ENCODE peak calls at places on chromosomes 2 and 18, in nine cellular contexts. One of them, this sample, is unnamed. For H3K4me1, the result is how much of the 10 kb centered on the place peaks cover.

GRCh38 chr2:109053716-109054115 is 64.7 kb upstream of the EDAR start:
- DNase-seq in uterus: no peak
- DNase-seq in right cardiac atrium: no peak
- DNase-seq in sigmoid colon: no peak
- DNase-seq in A549: no peak
- DNase-seq in H1: no peak
- DNase-seq in neuronal stem cell: no peak
- DNase-seq in cardiac muscle cell: no peak
- DNase-seq in mucosa of descending colon: no peak
- DNase-seq in this sample: no peak

GRCh38 chr2:47237375-47238357 is 82.6 kb upstream of the STPG4 start:
- DNase-seq in cardiac muscle cell: peak
- DNase-seq in right cardiac atrium: peak
- DNase-seq in A549: no peak
- DNase-seq in mucosa of descending colon: no peak
- DNase-seq in neuronal stem cell: no peak
- DNase-seq in uterus: peak
- DNase-seq in sigmoid colon: no peak
- DNase-seq in H1: peak
- DNase-seq in this sample: no peak

GRCh38 chr2:184596819-184597411 is 1.4 kb upstream of the ZNF804A start:
- DNase-seq in H1: no peak
- DNase-seq in neuronal stem cell: peak
- DNase-seq in mucosa of descending colon: no peak
- DNase-seq in sigmoid colon: no peak
- DNase-seq in uterus: no peak
- DNase-seq in right cardiac atrium: no peak
- DNase-seq in A549: no peak
- DNase-seq in cardiac muscle cell: peak
- DNase-seq in this sample: no peak

GRCh38 chr2:169579044-169579443 is 5.1 kb upstream of the PPIG start:
- DNase-seq in cardiac muscle cell: no peak
- DNase-seq in right cardiac atrium: no peak
- DNase-seq in sigmoid colon: no peak
- DNase-seq in neuronal stem cell: no peak
- DNase-seq in A549: no peak
- DNase-seq in H1: no peak
- DNase-seq in mucosa of descending colon: no peak
- DNase-seq in uterus: no peak
- DNase-seq in this sample: no peak

GRCh38 chr2:217394510-217395351 is 534.9 kb upstream of the TNP1 start:
- DNase-seq in right cardiac atrium: no peak
- DNase-seq in uterus: no peak
- DNase-seq in H1: no peak
- DNase-seq in mucosa of descending colon: no peak
- DNase-seq in neuronal stem cell: no peak
- DNase-seq in sigmoid colon: no peak
- DNase-seq in A549: no peak
- DNase-seq in cardiac muscle cell: peak
- DNase-seq in this sample: no peak

GRCh38 chr18:11906181-11906580 is 1.9 kb downstream of the MPPE1 start:
- DNase-seq in right cardiac atrium: no peak
- DNase-seq in sigmoid colon: no peak
- DNase-seq in neuronal stem cell: no peak
- DNase-seq in cardiac muscle cell: no peak
- DNase-seq in mucosa of descending colon: no peak
- DNase-seq in A549: no peak
- DNase-seq in uterus: no peak
- DNase-seq in H1: no peak
- DNase-seq in this sample: no peak

GRCh38 chr2:86065512-86065911 is 40.2 kb downstream of the POLR1A start:
- DNase-seq in mucosa of descending colon: no peak
- DNase-seq in cardiac muscle cell: peak
- DNase-seq in sigmoid colon: no peak
- DNase-seq in right cardiac atrium: no peak
- DNase-seq in H1: no peak
- DNase-seq in A549: no peak
- DNase-seq in uterus: no peak
- DNase-seq in neuronal stem cell: no peak
- DNase-seq in this sample: no peak

GRCh38 chr2:66570471-66570870 is 135.5 kb downstream of the MEIS1 start:
- DNase-seq in right cardiac atrium: no peak
- DNase-seq in mucosa of descending colon: no peak
- DNase-seq in neuronal stem cell: no peak
- DNase-seq in uterus: no peak
- DNase-seq in H1: no peak
- DNase-seq in sigmoid colon: no peak
- DNase-seq in cardiac muscle cell: no peak
- DNase-seq in A549: no peak
- DNase-seq in this sample: no peak

GRCh38 chr2:127386246-127386645 is 1.5 kb downstream of the MAP3K2 start:
- DNase-seq in H1: no peak
- DNase-seq in cardiac muscle cell: peak
- DNase-seq in uterus: no peak
- DNase-seq in mucosa of descending colon: no peak
- DNase-seq in right cardiac atrium: no peak
- DNase-seq in A549: no peak
- DNase-seq in neuronal stem cell: no peak
- DNase-seq in sigmoid colon: no peak
- DNase-seq in this sample: no peak

GRCh38 chr18:48623468-48624220 is 84.8 kb downstream of the CTIF start:
- DNase-seq in H1: no peak
- DNase-seq in A549: no peak
- DNase-seq in sigmoid colon: no peak
- DNase-seq in right cardiac atrium: no peak
- DNase-seq in neuronal stem cell: no peak
- DNase-seq in cardiac muscle cell: peak
- DNase-seq in uterus: no peak
- DNase-seq in mucosa of descending colon: no peak
- DNase-seq in this sample: no peak

GRCh38 chr2:169363027-169363569 is 764 bp upstream of the LRP2 start:
- DNase-seq in A549: no peak
- DNase-seq in right cardiac atrium: no peak
- DNase-seq in uterus: no peak
- DNase-seq in mucosa of descending colon: no peak
- DNase-seq in neuronal stem cell: peak
- DNase-seq in H1: no peak
- DNase-seq in sigmoid colon: no peak
- DNase-seq in cardiac muscle cell: peak
- DNase-seq in this sample: no peak

GRCh38 chr2:154264024-154264423 is 392.3 kb downstream of the GALNT13 start:
- DNase-seq in neuronal stem cell: no peak
- DNase-seq in right cardiac atrium: no peak
- DNase-seq in A549: peak
- DNase-seq in cardiac muscle cell: no peak
- DNase-seq in mucosa of descending colon: no peak
- DNase-seq in sigmoid colon: no peak
- DNase-seq in uterus: no peak
- DNase-seq in H1: no peak
- DNase-seq in this sample: no peak

GRCh38 chr2:76039505-76039904 is 328.8 kb upstream of the GCFC2 start:
- DNase-seq in sigmoid colon: no peak
- DNase-seq in mucosa of descending colon: no peak
- DNase-seq in uterus: no peak
- DNase-seq in right cardiac atrium: no peak
- DNase-seq in neuronal stem cell: no peak
- DNase-seq in H1: no peak
- DNase-seq in cardiac muscle cell: no peak
- DNase-seq in A549: no peak
- DNase-seq in this sample: no peak

GRCh38 chr18:79585395-79586370 is 93.9 kb upstream of the CTDP1 start:
- DNase-seq in mucosa of descending colon: no peak
- DNase-seq in sigmoid colon: peak
- DNase-seq in cardiac muscle cell: no peak
- DNase-seq in uterus: peak
- DNase-seq in H1: no peak
- DNase-seq in A549: no peak
- DNase-seq in right cardiac atrium: no peak
- DNase-seq in neuronal stem cell: no peak
- DNase-seq in this sample: peak

GRCh38 chr2:13050764-13051163 is 334.0 kb downstream of the TRIB2 start:
- DNase-seq in sigmoid colon: no peak
- DNase-seq in A549: no peak
- DNase-seq in mucosa of descending colon: no peak
- DNase-seq in cardiac muscle cell: peak
- DNase-seq in uterus: no peak
- DNase-seq in H1: no peak
- DNase-seq in right cardiac atrium: no peak
- DNase-seq in neuronal stem cell: no peak
- DNase-seq in this sample: no peak

GRCh38 chr18:79515944-79516351 is 120.2 kb downstream of the NFATC1 start:
- DNase-seq in mucosa of descending colon: no peak
- DNase-seq in right cardiac atrium: no peak
- DNase-seq in neuronal stem cell: no peak
- DNase-seq in uterus: no peak
- DNase-seq in cardiac muscle cell: peak
- DNase-seq in A549: no peak
- DNase-seq in H1: no peak
- DNase-seq in sigmoid colon: peak
- DNase-seq in this sample: peak

DNA sequence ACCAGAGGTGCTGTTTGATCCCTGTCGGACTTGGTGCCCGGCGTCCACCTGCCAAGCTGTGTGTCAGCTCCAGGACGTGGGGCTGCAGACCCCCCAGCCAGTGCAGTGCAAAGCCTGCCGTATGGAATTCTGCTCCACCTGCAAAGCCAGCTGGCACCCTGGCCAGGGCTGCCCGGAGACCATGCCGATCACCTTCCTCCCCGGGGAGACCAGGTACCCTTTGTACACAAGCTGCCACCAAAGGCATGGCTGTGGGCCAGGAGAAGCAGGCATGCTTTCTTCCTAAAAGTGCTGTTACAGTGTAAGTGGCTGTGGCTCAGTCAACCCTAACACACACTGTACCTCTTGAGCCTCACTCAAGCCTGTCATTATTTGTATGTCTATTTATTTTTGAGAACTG is 103.3 kb downstream of the RNF144A start:
- DNase-seq in uterus: no peak
- DNase-seq in sigmoid colon: no peak
- DNase-seq in A549: no peak
- DNase-seq in H1: no peak
- DNase-seq in cardiac muscle cell: no peak
- DNase-seq in mucosa of descending colon: no peak
- DNase-seq in right cardiac atrium: no peak
- DNase-seq in neuronal stem cell: no peak
- DNase-seq in this sample: peak
- H3K4me1 ChIP-seq in uterus: under half
- H3K4me1 ChIP-seq in sigmoid colon: under half
- H3K4me1 ChIP-seq in A549: under half
- H3K4me1 ChIP-seq in H1: under half
- H3K4me1 ChIP-seq in cardiac muscle cell: under half
- H3K4me1 ChIP-seq in mucosa of descending colon: under half
- H3K4me1 ChIP-seq in right cardiac atrium: under half
- H3K4me1 ChIP-seq in neuronal stem cell: under half
- H3K4me1 ChIP-seq in this sample: under half

DNA sequence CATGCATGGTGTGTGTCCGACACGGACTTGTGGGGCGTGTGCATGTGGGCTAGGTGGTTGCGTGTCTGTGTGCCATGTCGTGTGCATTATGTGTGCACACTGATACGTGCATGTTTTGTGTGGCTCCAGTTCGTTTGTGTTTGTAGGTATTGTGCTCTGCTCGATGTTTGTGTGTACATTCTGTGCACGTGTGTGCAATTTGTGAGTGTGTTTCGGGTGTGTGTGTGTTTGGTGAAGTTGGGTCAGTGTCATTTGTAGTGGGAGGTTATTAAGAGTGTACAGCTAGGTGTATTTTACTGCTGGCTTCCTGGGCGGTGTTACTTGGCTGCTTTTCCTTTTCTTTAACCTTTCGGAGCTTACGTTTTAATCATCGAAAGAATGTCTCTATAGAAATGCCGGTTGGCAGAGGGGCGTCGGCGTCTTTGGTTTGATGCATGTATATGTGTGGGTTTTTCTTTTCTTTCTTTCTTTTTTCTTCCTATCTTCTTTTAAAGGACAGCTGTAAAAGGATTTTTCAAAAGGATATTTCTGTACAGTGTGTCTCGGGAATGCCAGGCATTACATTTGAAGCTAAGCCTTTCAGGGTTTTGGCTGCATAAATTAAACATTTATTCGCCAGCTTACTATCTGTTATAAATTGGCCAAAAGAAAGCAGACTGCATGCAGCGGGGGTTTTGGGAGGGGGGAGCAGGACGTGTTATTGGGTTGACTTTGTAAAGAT is 1.3 kb downstream of the ASXL3 start:
- DNase-seq in H1: no peak
- DNase-seq in sigmoid colon: no peak
- DNase-seq in mucosa of descending colon: no peak
- DNase-seq in cardiac muscle cell: no peak
- DNase-seq in A549: no peak
- DNase-seq in neuronal stem cell: peak
- DNase-seq in right cardiac atrium: no peak
- DNase-seq in uterus: no peak
- DNase-seq in this sample: no peak
- H3K4me3 ChIP-seq in H1: peak
- H3K4me3 ChIP-seq in sigmoid colon: peak
- H3K4me3 ChIP-seq in mucosa of descending colon: peak
- H3K4me3 ChIP-seq in cardiac muscle cell: peak
- H3K4me3 ChIP-seq in A549: no peak
- H3K4me3 ChIP-seq in neuronal stem cell: peak
- H3K4me3 ChIP-seq in right cardiac atrium: peak
- H3K4me3 ChIP-seq in uterus: peak
- H3K4me3 ChIP-seq in this sample: peak

DNA sequence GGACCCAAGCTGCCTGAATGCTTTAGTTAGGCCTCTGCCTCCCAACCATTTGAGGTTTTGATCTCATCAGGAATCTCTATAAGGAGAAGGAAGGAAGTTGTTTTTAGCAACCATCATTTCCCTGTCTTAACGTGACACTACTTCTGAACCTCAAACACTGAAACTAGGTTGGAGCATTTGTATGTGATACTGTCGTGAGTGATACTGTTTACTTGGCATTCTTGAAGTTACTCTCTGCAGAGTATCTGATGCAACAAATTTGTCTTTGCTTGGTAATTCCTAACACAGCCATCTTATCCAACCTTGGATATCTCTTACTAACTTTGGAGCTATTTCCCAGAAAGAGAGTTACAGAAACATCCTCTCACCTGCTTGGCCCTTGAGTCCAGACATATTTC is 22.1 kb downstream of the TTLL4 start:
- DNase-seq in sigmoid colon: no peak
- DNase-seq in cardiac muscle cell: peak
- DNase-seq in neuronal stem cell: no peak
- DNase-seq in uterus: no peak
- DNase-seq in mucosa of descending colon: no peak
- DNase-seq in right cardiac atrium: no peak
- DNase-seq in H1: no peak
- DNase-seq in A549: no peak
- DNase-seq in this sample: no peak
- H3K4me1 ChIP-seq in sigmoid colon: under half
- H3K4me1 ChIP-seq in cardiac muscle cell: under half
- H3K4me1 ChIP-seq in neuronal stem cell: under half
- H3K4me1 ChIP-seq in uterus: under half
- H3K4me1 ChIP-seq in mucosa of descending colon: under half
- H3K4me1 ChIP-seq in right cardiac atrium: under half
- H3K4me1 ChIP-seq in H1: under half
- H3K4me1 ChIP-seq in A549: under half
- H3K4me1 ChIP-seq in this sample: under half

DNA sequence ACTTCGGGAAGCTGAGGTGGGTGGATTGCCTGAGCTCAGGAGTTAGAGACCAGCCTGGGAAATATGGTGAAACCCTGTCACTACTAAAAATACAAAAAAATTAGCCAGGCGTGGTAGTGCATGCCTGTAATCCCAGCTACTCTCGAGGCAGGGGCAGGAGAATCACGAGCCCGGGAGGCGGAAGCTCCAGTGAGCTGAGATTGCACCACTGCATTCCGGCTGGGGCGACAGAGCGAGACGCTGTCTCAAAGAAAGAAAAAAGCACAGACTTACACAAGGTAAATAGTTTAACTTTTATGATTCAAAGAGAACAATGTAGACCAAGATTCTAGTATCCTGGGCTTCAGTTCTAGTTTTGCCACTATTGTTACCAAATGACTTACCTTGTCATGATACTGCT is 37.4 kb downstream of the NCKAP1 start:
- DNase-seq in H1: no peak
- DNase-seq in right cardiac atrium: no peak
- DNase-seq in sigmoid colon: no peak
- DNase-seq in A549: no peak
- DNase-seq in mucosa of descending colon: no peak
- DNase-seq in cardiac muscle cell: no peak
- DNase-seq in uterus: no peak
- DNase-seq in neuronal stem cell: no peak
- DNase-seq in this sample: no peak
- H3K4me3 ChIP-seq in H1: no peak
- H3K4me3 ChIP-seq in right cardiac atrium: no peak
- H3K4me3 ChIP-seq in sigmoid colon: no peak
- H3K4me3 ChIP-seq in A549: no peak
- H3K4me3 ChIP-seq in mucosa of descending colon: no peak
- H3K4me3 ChIP-seq in cardiac muscle cell: no peak
- H3K4me3 ChIP-seq in uterus: no peak
- H3K4me3 ChIP-seq in neuronal stem cell: no peak
- H3K4me3 ChIP-seq in this sample: no peak